ENCODE peak calls at places on chromosomes 11 and 22, in seven cellular contexts. Q is NCI-H1092; Z is RPMI7951; E is IMR-90; D is stromal cell of bone marrow; T is NCI-H748 treated with DMSO at 0.1 percent for 48 hours; U is stimulated activated effector memory CD8-positive, alpha-beta T cell treated with anti-CD3 and anti-CD28 coated beads, Interleukin-12 subunit alpha, Interleukin-12 subunit beta, amount 100 ng/mL, for 72 hours. A is an unnamed sample.
A peak's percentile ranks its signal among the peaks of the same experiment; 100 is the strongest.

GRCh38 chr11:11978792-11979486 is 29.5 kb downstream of the DKK3 start:
- DNase-seq in Q (peak; percentile 45), T (no peak), D (no peak), U (no peak), E (peak; percentile 80), Z (peak; percentile 87), A (peak; percentile 29)

GRCh38 chr11:91972665-91973266 is 251.9 kb upstream of the FAT3 start:
- DNase-seq in Q (no peak), D (no peak), U (no peak), Z (no peak), E (no peak), T (no peak), A (no peak)

GRCh38 chr11:25876456-25876965 is 455.4 kb upstream of the ANO3 start:
- DNase-seq in U (no peak), E (no peak), Q (no peak), T (no peak), Z (no peak), D (no peak), A (no peak)

GRCh38 chr11:3006505-3007260 is 14.6 kb upstream of the NAP1L4 start:
- DNase-seq in Z (no peak), D (no peak), T (no peak), E (no peak), Q (no peak), U (no peak), A (no peak)

GRCh38 chr22:39290724-39291161 is 28.7 kb downstream of the RPL3 start:
- DNase-seq in U (no peak), D (no peak), T (no peak), E (peak; percentile 71), Q (no peak), Z (peak; percentile 88), A (no peak)

GRCh38 chr11:57499413-57499982 is 16.0 kb downstream of the SLC43A1 start:
- DNase-seq in E (peak; percentile 82), U (no peak), Z (peak; percentile 87), Q (peak; percentile 93), T (peak; percentile 78), D (peak; percentile 79), A (peak; percentile 95)

GRCh38 chr11:6843670-6844069 is 1.8 kb upstream of the OR10A5 start:
- DNase-seq in Z (no peak), T (no peak), U (no peak), Q (no peak), D (no peak), E (no peak), A (no peak)

GRCh38 chr22:38312261-38312800 is 4.9 kb downstream of the CSNK1E start:
- DNase-seq in T (no peak), U (no peak), D (no peak), Z (no peak), E (peak; percentile 42), Q (no peak), A (no peak)

GRCh38 chr11:67120881-67121710 is 2.0 kb downstream of the KDM2A start:
- DNase-seq in D (no peak), Z (peak; percentile 55), T (no peak), U (peak; percentile 57), E (peak; percentile 45), Q (no peak), A (peak; percentile 53)

GRCh38 chr11:88320149-88320559 is 17.4 kb downstream of the CTSC start:
- DNase-seq in Q (no peak), Z (peak; percentile 50), D (peak; percentile 59), E (peak; percentile 76), T (no peak), U (no peak), A (no peak)

GRCh38 chr11:69588270-69588669 is 52.7 kb upstream of the CCND1 start:
- DNase-seq in U (no peak), E (peak; percentile 87), D (peak; percentile 82), Z (peak; percentile 81), Q (no peak), T (no peak), A (no peak)

GRCh38 chr11:134978388-134979088 is 566.5 kb upstream of the B3GAT1 start:
- DNase-seq in U (no peak), D (no peak), Z (no peak), T (no peak), Q (no peak), E (no peak), A (no peak)

GRCh38 chr11:61976420-61976800 is 9.0 kb upstream of the FTH1 start:
- DNase-seq in U (no peak), D (no peak), Q (no peak), T (no peak), E (no peak), Z (no peak), A (no peak)

GRCh38 chr22:31977141-31977781 is 32.9 kb downstream of the YWHAH start:
- DNase-seq in E (peak; percentile 54), D (no peak), Q (peak; percentile 69), T (peak; percentile 41), U (peak; percentile 88), Z (peak; percentile 56), A (peak; percentile 91)